ENCODE peak calls at places on chromosomes 11 and 22, in five cellular contexts. One of them, this sample, is unnamed.

GRCh38 chr22:30453731-30454510 is 17.9 kb downstream of the SEC14L3 start:
- DNase-seq in T-cell: no peak
- DNase-seq in posterior cingulate gyrus: no peak
- DNase-seq in T-helper 2 cell: no peak
- DNase-seq in MM.1S: no peak
- DNase-seq in this sample: no peak

GRCh38 chr22:20256042-20256441 is 12.1 kb downstream of the RTN4R start:
- DNase-seq in T-helper 2 cell: no peak
- DNase-seq in posterior cingulate gyrus: no peak
- DNase-seq in MM.1S: no peak
- DNase-seq in T-cell: no peak
- DNase-seq in this sample: no peak

GRCh38 chr11:10351435-10351767 is 46.5 kb downstream of the ADM start:
- DNase-seq in T-cell: no peak
- DNase-seq in posterior cingulate gyrus: no peak
- DNase-seq in T-helper 2 cell: no peak
- DNase-seq in MM.1S: no peak
- DNase-seq in this sample: no peak

GRCh38 chr11:114271316-114271715 is 24.9 kb upstream of the NNMT start:
- DNase-seq in posterior cingulate gyrus: no peak
- DNase-seq in T-cell: no peak
- DNase-seq in MM.1S: no peak
- DNase-seq in T-helper 2 cell: no peak
- DNase-seq in this sample: no peak

GRCh38 chr11:119372260-119373058 is 9.0 kb downstream of the USP2 start:
- DNase-seq in T-helper 2 cell: no peak
- DNase-seq in posterior cingulate gyrus: no peak
- DNase-seq in T-cell: no peak
- DNase-seq in MM.1S: no peak
- DNase-seq in this sample: no peak

GRCh38 chr22:23689414-23689813 is 1.4 kb upstream of the RGL4 start:
- DNase-seq in posterior cingulate gyrus: no peak
- DNase-seq in T-cell: no peak
- DNase-seq in T-helper 2 cell: no peak
- DNase-seq in MM.1S: no peak
- DNase-seq in this sample: no peak

GRCh38 chr22:40203568-40203967 is 25.8 kb downstream of the TNRC6B start:
- DNase-seq in T-cell: peak; percentile 34
- DNase-seq in MM.1S: peak; percentile 78
- DNase-seq in T-helper 2 cell: no peak
- DNase-seq in posterior cingulate gyrus: no peak
- DNase-seq in this sample: no peak

GRCh38 chr22:22069450-22070370 is 87.1 kb upstream of the TOP3B start:
- DNase-seq in T-helper 2 cell: no peak
- DNase-seq in MM.1S: no peak
- DNase-seq in posterior cingulate gyrus: no peak
- DNase-seq in T-cell: no peak
- DNase-seq in this sample: no peak

GRCh38 chr11:107780775-107781174 is 68.9 kb upstream of the SLN start:
- DNase-seq in T-helper 2 cell: no peak
- DNase-seq in T-cell: no peak
- DNase-seq in MM.1S: peak; percentile 24
- DNase-seq in posterior cingulate gyrus: no peak
- DNase-seq in this sample: no peak

GRCh38 chr22:43698403-43698802 is 113.7 kb downstream of the EFCAB6 start:
- DNase-seq in T-cell: no peak
- DNase-seq in T-helper 2 cell: no peak
- DNase-seq in MM.1S: no peak
- DNase-seq in posterior cingulate gyrus: no peak
- DNase-seq in this sample: no peak

GRCh38 chr11:66386171-66387069 is 14.9 kb upstream of the SLC29A2 start:
- DNase-seq in posterior cingulate gyrus: peak; percentile 91
- DNase-seq in T-helper 2 cell: peak; percentile 78
- DNase-seq in MM.1S: peak; percentile 79
- DNase-seq in T-cell: peak; percentile 82
- DNase-seq in this sample: peak; percentile 81

GRCh38 chr11:75014129-75014528 is 25.4 kb downstream of the NEU3 start:
- DNase-seq in MM.1S: no peak
- DNase-seq in posterior cingulate gyrus: no peak
- DNase-seq in T-helper 2 cell: no peak
- DNase-seq in T-cell: no peak
- DNase-seq in this sample: no peak

GRCh38 chr11:35980646-35981402 is 37.0 kb downstream of the LDLRAD3 start:
- DNase-seq in T-cell: no peak
- DNase-seq in T-helper 2 cell: no peak
- DNase-seq in posterior cingulate gyrus: no peak
- DNase-seq in MM.1S: no peak
- DNase-seq in this sample: no peak

GRCh38 chr22:47160781-47161520 is 398.5 kb downstream of the TBC1D22A start:
- DNase-seq in MM.1S: no peak
- DNase-seq in posterior cingulate gyrus: no peak
- DNase-seq in T-helper 2 cell: no peak
- DNase-seq in T-cell: no peak
- DNase-seq in this sample: no peak

GRCh38 chr11:23021287-23021863 is 161.1 kb upstream of the CCDC179 start:
- DNase-seq in MM.1S: peak; percentile 34
- DNase-seq in T-helper 2 cell: no peak
- DNase-seq in T-cell: no peak
- DNase-seq in posterior cingulate gyrus: peak; percentile 9
- DNase-seq in this sample: no peak

GRCh38 chr11:114062272-114062671 is 2.8 kb downstream of the ZBTB16 start:
- DNase-seq in posterior cingulate gyrus: no peak
- DNase-seq in MM.1S: no peak
- DNase-seq in T-cell: no peak
- DNase-seq in T-helper 2 cell: no peak
- DNase-seq in this sample: no peak

GRCh38 chr11:107819361-107820014 is 39.1 kb downstream of the SLC35F2 start:
- DNase-seq in T-cell: no peak
- DNase-seq in posterior cingulate gyrus: no peak
- DNase-seq in T-helper 2 cell: no peak
- DNase-seq in MM.1S: no peak
- DNase-seq in this sample: no peak

GRCh38 chr11:117884994-117885393 is 8.5 kb upstream of the FXYD6 start:
- DNase-seq in T-cell: no peak
- DNase-seq in T-helper 2 cell: no peak
- DNase-seq in MM.1S: no peak
- DNase-seq in posterior cingulate gyrus: no peak
- DNase-seq in this sample: no peak

GRCh38 chr11:2794419-2794795 is 91.2 kb downstream of the CDKN1C start:
- DNase-seq in T-cell: no peak
- DNase-seq in T-helper 2 cell: no peak
- DNase-seq in posterior cingulate gyrus: no peak
- DNase-seq in MM.1S: no peak
- DNase-seq in this sample: no peak

GRCh38 chr11:29293825-29294224 is 723.0 kb downstream of the KCNA4 start:
- DNase-seq in MM.1S: peak; percentile 84
- DNase-seq in posterior cingulate gyrus: no peak
- DNase-seq in T-helper 2 cell: no peak
- DNase-seq in T-cell: no peak
- DNase-seq in this sample: no peak

GRCh38 chr11:22780914-22781593 is 48.5 kb downstream of the SVIP start:
- DNase-seq in T-helper 2 cell: no peak
- DNase-seq in MM.1S: peak; percentile 37
- DNase-seq in T-cell: no peak
- DNase-seq in posterior cingulate gyrus: no peak
- DNase-seq in this sample: no peak

GRCh38 chr22:45263790-45264269 is 20.9 kb upstream of the UPK3A start:
- DNase-seq in T-cell: no peak
- DNase-seq in T-helper 2 cell: no peak
- DNase-seq in MM.1S: peak; percentile 70
- DNase-seq in posterior cingulate gyrus: peak; percentile 57
- DNase-seq in this sample: no peak

GRCh38 chr11:27040302-27041115 is at the start of gene BBOX1:
- DNase-seq in T-helper 2 cell: no peak
- DNase-seq in posterior cingulate gyrus: no peak
- DNase-seq in MM.1S: no peak
- DNase-seq in T-cell: no peak
- DNase-seq in this sample: no peak

GRCh38 chr22:38087855-38088254 is 3.9 kb upstream of the SLC16A8 start:
- DNase-seq in T-helper 2 cell: no peak
- DNase-seq in T-cell: no peak
- DNase-seq in MM.1S: no peak
- DNase-seq in posterior cingulate gyrus: no peak
- DNase-seq in this sample: no peak

GRCh38 chr11:111329306-111330204 is 31.2 kb downstream of the POU2AF3 start:
- DNase-seq in MM.1S: no peak
- DNase-seq in posterior cingulate gyrus: no peak
- DNase-seq in T-cell: no peak
- DNase-seq in T-helper 2 cell: no peak
- DNase-seq in this sample: no peak

GRCh38 chr11:61488651-61489291 is 19.8 kb upstream of the LRRC10B start:
- DNase-seq in posterior cingulate gyrus: no peak
- DNase-seq in T-helper 2 cell: no peak
- DNase-seq in T-cell: no peak
- DNase-seq in MM.1S: no peak
- DNase-seq in this sample: no peak

GRCh38 chr22:37043828-37044538 is 7.6 kb upstream of the KCTD17 start:
- DNase-seq in posterior cingulate gyrus: no peak
- DNase-seq in T-helper 2 cell: no peak
- DNase-seq in T-cell: no peak
- DNase-seq in MM.1S: peak; percentile 73
- DNase-seq in this sample: peak; percentile 16

GRCh38 chr11:34833602-34834001 is 82.6 kb downstream of the APIP start:
- DNase-seq in T-helper 2 cell: no peak
- DNase-seq in posterior cingulate gyrus: no peak
- DNase-seq in T-cell: no peak
- DNase-seq in MM.1S: no peak
- DNase-seq in this sample: no peak

GRCh38 chr22:30225220-30225922 is 21.2 kb downstream of the LIF start:
- DNase-seq in T-helper 2 cell: no peak
- DNase-seq in T-cell: no peak
- DNase-seq in MM.1S: no peak
- DNase-seq in posterior cingulate gyrus: no peak
- DNase-seq in this sample: no peak

GRCh38 chr22:49853981-49854791 is 542 bp downstream of the ZBED4 start:
- DNase-seq in T-cell: no peak
- DNase-seq in posterior cingulate gyrus: no peak
- DNase-seq in T-helper 2 cell: no peak
- DNase-seq in MM.1S: peak; percentile 29
- DNase-seq in this sample: no peak

GRCh38 chr11:79708319-79708928 is 267.6 kb upstream of the TENM4 start:
- DNase-seq in MM.1S: peak; percentile 61
- DNase-seq in T-helper 2 cell: no peak
- DNase-seq in T-cell: no peak
- DNase-seq in posterior cingulate gyrus: no peak
- DNase-seq in this sample: no peak

GRCh38 chr22:47836957-47837356 is 1074.5 kb downstream of the TBC1D22A start:
- DNase-seq in T-cell: no peak
- DNase-seq in MM.1S: no peak
- DNase-seq in posterior cingulate gyrus: no peak
- DNase-seq in T-helper 2 cell: no peak
- DNase-seq in this sample: no peak